ENCODE peak calls at places on chromosome 10, in six cellular contexts. One of them, this sample, is unnamed.

GRCh38 chr10:8331387-8331786 is 276.9 kb downstream of the GATA3 start:
- DNase-seq in T-helper 1 cell: no peak
- DNase-seq in astrocyte of the spinal cord: no peak
- DNase-seq in tibial nerve: no peak
- DNase-seq in RWPE1: no peak
- DNase-seq in HL-60: no peak
- DNase-seq in this sample: no peak

GRCh38 chr10:104337527-104337984 is 709 bp downstream of the ITPRIP start:
- DNase-seq in RWPE1: no peak
- DNase-seq in astrocyte of the spinal cord: peak
- DNase-seq in tibial nerve: no peak
- DNase-seq in HL-60: peak
- DNase-seq in T-helper 1 cell: no peak
- DNase-seq in this sample: no peak

GRCh38 chr10:27599546-27599945 is 95.4 kb downstream of the RAB18 start:
- DNase-seq in RWPE1: no peak
- DNase-seq in tibial nerve: no peak
- DNase-seq in HL-60: no peak
- DNase-seq in astrocyte of the spinal cord: no peak
- DNase-seq in T-helper 1 cell: no peak
- DNase-seq in this sample: no peak

GRCh38 chr10:25063644-25064043 is 47.2 kb downstream of the THNSL1 start:
- DNase-seq in HL-60: no peak
- DNase-seq in astrocyte of the spinal cord: no peak
- DNase-seq in RWPE1: no peak
- DNase-seq in tibial nerve: no peak
- DNase-seq in T-helper 1 cell: no peak
- DNase-seq in this sample: no peak

GRCh38 chr10:124308811-124309210 is 109.9 kb downstream of the OAT start:
- DNase-seq in RWPE1: no peak
- DNase-seq in astrocyte of the spinal cord: no peak
- DNase-seq in tibial nerve: no peak
- DNase-seq in HL-60: no peak
- DNase-seq in T-helper 1 cell: no peak
- DNase-seq in this sample: no peak

GRCh38 chr10:7915923-7916322 is 97.6 kb downstream of the TAF3 start:
- DNase-seq in astrocyte of the spinal cord: peak
- DNase-seq in T-helper 1 cell: no peak
- DNase-seq in tibial nerve: no peak
- DNase-seq in HL-60: no peak
- DNase-seq in RWPE1: no peak
- DNase-seq in this sample: no peak

GRCh38 chr10:120460776-120461175 is 3.7 kb downstream of the PLPP4 start:
- DNase-seq in astrocyte of the spinal cord: peak
- DNase-seq in RWPE1: peak
- DNase-seq in T-helper 1 cell: no peak
- DNase-seq in tibial nerve: no peak
- DNase-seq in HL-60: no peak
- DNase-seq in this sample: no peak

GRCh38 chr10:94192974-94193373 is 169.8 kb downstream of the NOC3L start:
- DNase-seq in astrocyte of the spinal cord: no peak
- DNase-seq in tibial nerve: no peak
- DNase-seq in T-helper 1 cell: no peak
- DNase-seq in HL-60: no peak
- DNase-seq in RWPE1: no peak
- DNase-seq in this sample: no peak

GRCh38 chr10:71494980-71495381 is 98.3 kb downstream of the CDH23 start:
- DNase-seq in tibial nerve: no peak
- DNase-seq in HL-60: no peak
- DNase-seq in astrocyte of the spinal cord: no peak
- DNase-seq in RWPE1: no peak
- DNase-seq in T-helper 1 cell: no peak
- DNase-seq in this sample: no peak